ENCODE peak calls at places on chromosomes 3 and 15, in four cellular contexts. P, A, I and D are unnamed samples.

GRCh38 chr3:64158334-64158733 is 66.9 kb downstream of the PRICKLE2 start:
- DNase-seq in A (no peak), P (peak; percentile 55), I (no peak), D (no peak)

GRCh38 chr15:58189148-58189811 is 51.1 kb downstream of the AQP9 start:
- DNase-seq in A (no peak), I (no peak), P (no peak), D (no peak)

GRCh38 chr3:45644467-45645201 is 44.6 kb upstream of the SACM1L start:
- DNase-seq in A (no peak), P (peak; percentile 77), I (no peak), D (no peak)

GRCh38 chr15:56996746-56997470 is 78.5 kb downstream of the TCF12 start:
- DNase-seq in P (no peak), I (no peak), A (no peak), D (no peak)

GRCh38 chr15:101004986-101005747 is 86.0 kb downstream of the LRRK1 start:
- DNase-seq in P (no peak), I (no peak), A (no peak), D (no peak)

GRCh38 chr15:29747837-29748417 is 74.3 kb downstream of the TJP1 start:
- DNase-seq in A (no peak), I (no peak), P (no peak), D (no peak)

GRCh38 chr3:33758874-33759273 is 39.6 kb upstream of the PDCD6IP start:
- DNase-seq in A (no peak), P (no peak), I (no peak), D (no peak)

GRCh38 chr15:81279621-81280051 is 44.3 kb downstream of the STARD5 start:
- DNase-seq in A (no peak), I (no peak), P (no peak), D (no peak)

GRCh38 chr15:35301088-35301487 is 216.0 kb upstream of the NANOGP8 start:
- DNase-seq in I (no peak), P (no peak), A (no peak), D (no peak)

GRCh38 chr15:63218114-63218808 is 28.9 kb downstream of the RAB8B start:
- DNase-seq in P (peak; percentile 46), A (no peak), I (no peak), D (no peak)

GRCh38 chr15:70703066-70703465 is 60.3 kb downstream of the UACA start:
- DNase-seq in I (no peak), A (no peak), P (no peak), D (no peak)

GRCh38 chr15:86193716-86194408 is 114.2 kb downstream of the AGBL1 start:
- DNase-seq in A (no peak), P (no peak), I (no peak), D (no peak)

GRCh38 chr3:100033184-100033583 is 81.1 kb downstream of the FILIP1L start:
- DNase-seq in I (no peak), A (no peak), P (peak; percentile 31), D (no peak)

GRCh38 chr3:115325539-115325938 is 178.5 kb upstream of the ZBTB20 start:
- DNase-seq in P (peak; percentile 14), A (no peak), I (no peak), D (no peak)

GRCh38 chr3:184635774-184636173 is 74.2 kb downstream of the EPHB3 start:
- DNase-seq in I (no peak), P (no peak), A (no peak), D (no peak)

GRCh38 chr3:50926868-50927267 is 252.1 kb downstream of the DOCK3 start:
- DNase-seq in I (no peak), A (no peak), P (no peak), D (no peak)

GRCh38 chr3:49674491-49674983 is 386 bp downstream of the APEH start:
- DNase-seq in P (no peak), I (no peak), A (no peak), D (no peak)

GRCh38 chr15:64134322-64134829 is 17.2 kb upstream of the SNX22 start:
- DNase-seq in A (no peak), I (no peak), P (no peak), D (no peak)

GRCh38 chr3:8793242-8793641 is 23.8 kb upstream of the OXTR start:
- DNase-seq in P (peak; percentile 85), A (no peak), I (no peak), D (no peak)

GRCh38 chr3:65177879-65178484 is 490.2 kb upstream of the ADAMTS9 start:
- DNase-seq in I (no peak), A (no peak), P (no peak), D (no peak)

GRCh38 chr15:69357773-69358765 is 56.1 kb upstream of the KIF23 start:
- DNase-seq in A (no peak), I (no peak), P (no peak), D (no peak)

GRCh38 chr3:194973366-194974000 is 287.8 kb downstream of the FAM43A start:
- DNase-seq in I (no peak), P (no peak), A (no peak), D (no peak)

GRCh38 chr3:98209244-98209643 is 42.7 kb downstream of the OR5H15 start:
- DNase-seq in P (no peak), A (no peak), I (no peak), D (no peak)

GRCh38 chr3:81352867-81353266 is 408.6 kb downstream of the GBE1 start:
- DNase-seq in A (no peak), I (no peak), P (no peak), D (no peak)

GRCh38 chr3:141969711-141970110 is 93.3 kb downstream of the ATP1B3 start:
- DNase-seq in A (no peak), I (no peak), P (no peak), D (no peak)

GRCh38 chr15:26298666-26299065 is 435.5 kb upstream of the ATP10A start:
- DNase-seq in I (no peak), A (no peak), P (no peak), D (no peak)

GRCh38 chr3:104604326-104605010 is 762.2 kb upstream of the ALCAM start:
- DNase-seq in A (no peak), P (peak; percentile 11), I (no peak), D (no peak)

GRCh38 chr15:99143655-99144610 is 39.1 kb downstream of the SYNM start:
- DNase-seq in P (no peak), I (no peak), A (no peak), D (no peak)

GRCh38 chr3:17724122-17724521 is 18.3 kb downstream of the TBC1D5 start:
- DNase-seq in P (no peak), A (no peak), I (no peak), D (no peak)

GRCh38 chr3:51691949-51692348 is 14.9 kb upstream of the GRM2 start:
- DNase-seq in A (no peak), I (no peak), P (no peak), D (no peak)